ENCODE peak calls at places on chromosomes 2 and 18, in nine cellular contexts. R, H, O, T, E, W, P, K and F are unnamed samples.

GRCh38 chr18:39555511-39555910 is 1989.9 kb upstream of the CELF4 start:
- DNase-seq in H (no peak), T (no peak), O (no peak), W (no peak), R (no peak), E (no peak), P (no peak), K (no peak), F (peak; percentile 37)

GRCh38 chr2:105317937-105318336 is 11.6 kb downstream of the TGFBRAP1 start:
- DNase-seq in E (no peak), T (no peak), W (no peak), P (no peak), H (peak; percentile 18), R (no peak), O (no peak), K (no peak), F (no peak)

GRCh38 chr18:44898536-44898935 is 217.8 kb downstream of the SETBP1 start:
- DNase-seq in H (no peak), E (no peak), T (no peak), O (no peak), W (no peak), K (no peak), P (no peak), R (no peak), F (no peak)

GRCh38 chr18:69400253-69400975 is at the start of gene DOK6:
- DNase-seq in H (peak; percentile 69), R (no peak), T (peak; percentile 86), W (peak; percentile 43), K (peak; percentile 16), O (no peak), P (peak; percentile 84), E (peak; percentile 30), F (peak; percentile 55)

GRCh38 chr2:28633739-28634138 is 117.9 kb upstream of the PPP1CB start:
- DNase-seq in W (peak; percentile 78), E (no peak), R (no peak), O (peak; percentile 66), P (peak; percentile 82), H (peak; percentile 90), K (peak; percentile 68), T (no peak), F (peak; percentile 70)

GRCh38 chr2:43034921-43035320 is 191.5 kb downstream of the ZFP36L2 start:
- DNase-seq in P (no peak), K (no peak), O (no peak), T (no peak), H (no peak), R (no peak), E (no peak), W (no peak), F (no peak)

GRCh38 chr2:10544252-10544651 is 96.1 kb upstream of the ODC1 start:
- DNase-seq in E (no peak), R (no peak), H (no peak), T (peak; percentile 37), P (no peak), W (no peak), O (no peak), K (no peak), F (no peak)

GRCh38 chr2:168545439-168546082 is 89.5 kb downstream of the CERS6 start:
- DNase-seq in O (peak; percentile 42), K (peak; percentile 59), T (no peak), P (peak; percentile 82), W (peak; percentile 88), E (no peak), H (peak; percentile 88), R (peak; percentile 2), F (peak; percentile 84)

GRCh38 chr18:34321075-34321474 is 96.4 kb upstream of the NOL4 start:
- DNase-seq in R (no peak), K (no peak), W (no peak), H (no peak), O (no peak), T (no peak), E (no peak), P (no peak), F (no peak)

GRCh38 chr18:9017170-9017899 is 85.2 kb upstream of the NDUFV2 start:
- DNase-seq in P (peak; percentile 89), O (no peak), E (peak; percentile 44), K (peak; percentile 85), W (peak; percentile 96), T (peak; percentile 90), R (peak; percentile 73), H (peak; percentile 94), F (peak; percentile 89)
- H3K4me3 ChIP-seq in P (peak overlapping the region; percentile 40), O (peak overlapping the region; percentile 13), E (peak overlapping the region; percentile 35), K (peak overlapping the region; percentile 22), W (no peak overlapping the region), T (no peak overlapping the region), R (peak overlapping the region; percentile 47), H (peak overlapping the region; percentile 26), F (peak overlapping the region; percentile 46)

GRCh38 chr2:209933499-209934458 is 68.7 kb upstream of the RPE start:
- DNase-seq in O (no peak), H (peak; percentile 75), T (no peak), R (no peak), E (no peak), P (peak; percentile 87), K (no peak), W (peak; percentile 26), F (peak; percentile 63)

GRCh38 chr2:209937893-209938292 is 64.5 kb upstream of the RPE start:
- DNase-seq in P (no peak), O (no peak), W (no peak), R (no peak), K (no peak), H (no peak), T (no peak), E (no peak), F (no peak)

GRCh38 chr2:209938906-209939305 is 63.5 kb upstream of the RPE start:
- DNase-seq in O (no peak), P (no peak), T (no peak), W (no peak), E (no peak), H (no peak), K (no peak), R (no peak), F (no peak)

GRCh38 chr2:209940923-209941322 is 61.5 kb upstream of the RPE start:
- DNase-seq in K (no peak), O (no peak), W (no peak), P (peak; percentile 5), R (no peak), T (no peak), H (no peak), E (no peak), F (no peak)

GRCh38 chr2:209936106-209936663 is 66.3 kb upstream of the RPE start:
- DNase-seq in H (no peak), R (no peak), K (peak; percentile 5), P (no peak), T (no peak), E (no peak), W (no peak), O (no peak), F (no peak)
- TF ChIP-seq CTCF in H (peak; percentile 8), R (peak; percentile 34), K (no peak), P (no peak), T (peak; percentile 20), E (no peak), W (peak; percentile 3), O (no peak), F (no peak)

DNA sequence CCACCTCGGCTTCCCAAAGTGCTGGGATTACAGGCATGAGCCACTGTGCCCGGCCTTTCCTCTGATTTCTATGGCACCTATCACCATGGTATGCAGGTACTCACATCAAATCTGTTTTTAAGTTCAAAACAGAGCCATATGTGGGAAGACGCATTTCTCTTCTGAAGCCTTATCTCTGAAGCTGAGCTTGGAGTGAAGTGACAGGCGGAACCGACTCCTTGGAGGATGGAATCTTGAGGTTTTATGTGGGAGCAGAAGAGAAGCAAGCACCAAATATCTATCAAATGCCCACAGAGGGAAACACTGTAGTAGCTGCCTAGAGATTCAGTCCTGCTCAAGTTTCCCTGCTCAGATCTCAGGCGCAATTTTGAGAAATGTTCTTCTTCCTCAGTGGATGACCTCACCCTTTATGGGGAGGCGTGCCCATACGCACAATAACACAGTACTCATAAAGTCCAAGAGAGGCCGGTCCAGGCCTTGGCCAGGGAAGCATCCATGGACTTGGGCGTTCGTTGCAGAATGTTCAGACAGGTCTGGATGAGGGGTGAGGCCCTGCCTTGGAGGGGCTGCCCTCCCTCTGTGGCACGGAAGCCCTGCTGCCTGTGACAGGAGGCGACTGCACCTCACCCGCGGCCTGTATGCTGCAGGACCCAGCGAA is 67.9 kb downstream of the HNRNPLL start:
- DNase-seq in O (no peak), W (peak; percentile 7), T (no peak), K (no peak), R (no peak), P (no peak), H (no peak), E (no peak), F (no peak)
- H3K4me3 ChIP-seq in O (no peak overlapping the region), W (no peak overlapping the region), T (no peak overlapping the region), K (no peak overlapping the region), R (no peak overlapping the region), P (no peak overlapping the region), H (no peak overlapping the region), E (peak overlapping the region; percentile 67), F (no peak overlapping the region)

DNA sequence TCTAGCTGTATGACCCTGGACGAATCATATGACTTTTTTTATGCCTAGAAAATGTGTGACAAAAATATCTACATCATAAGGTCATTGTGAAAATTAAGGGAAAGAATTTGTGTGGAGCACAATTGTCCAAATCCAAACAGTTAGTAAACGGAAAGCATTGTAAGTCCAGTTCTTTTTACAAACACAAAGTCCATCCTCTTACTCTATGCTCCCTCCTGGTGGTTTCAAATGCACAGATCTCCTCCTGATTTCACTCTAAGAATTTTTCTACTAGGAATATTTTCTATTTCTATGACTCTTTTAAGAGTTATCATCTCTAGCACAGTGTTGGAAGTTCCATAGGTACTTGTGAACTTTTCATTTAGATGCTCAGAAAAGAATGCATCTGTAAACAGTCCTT is 125.2 kb upstream of the ARL5A start:
- DNase-seq in W (no peak), K (no peak), T (no peak), E (no peak), R (no peak), P (no peak), O (no peak), H (no peak), F (no peak)
- TF ChIP-seq CTCF in W (no peak), K (no peak), T (no peak), E (no peak), R (no peak), P (no peak), O (no peak), H (no peak), F (no peak)

GRCh38 chr2:220270506-220271070 is 643.2 kb downstream of the SLC4A3 start:
- DNase-seq in T (no peak), K (no peak), H (no peak), P (no peak), E (no peak), O (no peak), W (no peak), R (no peak), F (no peak)
- H3K4me3 ChIP-seq in T (no peak overlapping the region), K (no peak overlapping the region), H (no peak overlapping the region), P (no peak overlapping the region), E (no peak overlapping the region), O (no peak overlapping the region), W (no peak overlapping the region), R (no peak overlapping the region), F (no peak overlapping the region)

GRCh38 chr2:218292700-218293014 is 354 bp upstream of the TMBIM1 start:
- DNase-seq in W (no peak), K (no peak), P (no peak), T (no peak), O (no peak), R (no peak), H (no peak), E (no peak), F (no peak)
- TF ChIP-seq CTCF in W (no peak), K (no peak), P (no peak), T (peak; percentile 33), O (no peak), R (no peak), H (no peak), E (peak; percentile 2), F (no peak)